ENCODE peak calls at places on chromosomes 16 and 17, in seven cellular contexts. Z is ecto neural progenitor cell; Q is Ammon's horn; T is effector CD4-positive, alpha-beta T cell; E is suprapubic skin; L is HEK293T; H is astrocyte of the hippocampus. N is an unnamed sample.

GRCh38 chr17:67055811-67056745 is 11.7 kb downstream of the CACNG1 start:
- DNase-seq in Z (peak), Q (no peak), T (no peak), E (peak), L (no peak), H (no peak), N (no peak)

GRCh38 chr16:19330801-19331484 is 45.4 kb downstream of the CLEC19A start:
- DNase-seq in Z (no peak), Q (peak), T (no peak), E (no peak), L (no peak), H (peak), N (no peak)

GRCh38 chr17:42775534-42776098 is 2.4 kb downstream of the VPS25 start:
- DNase-seq in Z (no peak), Q (no peak), T (no peak), E (no peak), L (no peak), H (peak), N (no peak)

GRCh38 chr16:88978608-88979346 is 1.8 kb upstream of the CBFA2T3 start:
- DNase-seq in Z (no peak), Q (peak), T (no peak), E (no peak), L (no peak), H (no peak), N (no peak)

GRCh38 chr16:12535535-12536411 is 267.9 kb downstream of the CPPED1 start:
- DNase-seq in Z (peak), Q (no peak), T (no peak), E (no peak), L (no peak), H (peak), N (peak)

GRCh38 chr16:369866-370436 is 387 bp downstream of the MRPL28 start:
- DNase-seq in Z (no peak), Q (no peak), T (no peak), E (no peak), L (peak), H (peak), N (no peak)

GRCh38 chr17:73800893-73801292 is 156.6 kb upstream of the SDK2 start:
- DNase-seq in Z (no peak), Q (no peak), T (no peak), E (no peak), L (no peak), H (no peak), N (no peak)

GRCh38 chr17:61723183-61723582 is 132.2 kb upstream of the NACA2 start:
- DNase-seq in Z (no peak), Q (no peak), T (no peak), E (no peak), L (no peak), H (no peak), N (no peak)

GRCh38 chr17:15157051-15157450 is 108.1 kb downstream of the PMP22 start:
- DNase-seq in Z (no peak), Q (peak), T (no peak), E (no peak), L (no peak), H (no peak), N (no peak)

GRCh38 chr17:14015286-14015685 is 54.0 kb upstream of the COX10 start:
- DNase-seq in Z (no peak), Q (no peak), T (no peak), E (no peak), L (no peak), H (no peak), N (no peak)

GRCh38 chr17:80889231-80889896 is 102.3 kb upstream of the CHMP6 start:
- DNase-seq in Z (no peak), Q (no peak), T (no peak), E (no peak), L (no peak), H (no peak), N (no peak)

GRCh38 chr16:85172465-85173071 is 60.3 kb upstream of the CIBAR2 start:
- DNase-seq in Z (peak), Q (no peak), T (no peak), E (no peak), L (peak), H (peak), N (peak)

GRCh38 chr17:64264891-64265290 is 1.8 kb upstream of the TEX2 start:
- DNase-seq in Z (no peak), Q (no peak), T (no peak), E (no peak), L (no peak), H (no peak), N (no peak)

GRCh38 chr16:19118938-19119431 is 5.2 kb downstream of the ITPRIPL2 start:
- DNase-seq in Z (no peak), Q (peak), T (no peak), E (no peak), L (no peak), H (peak), N (no peak)

GRCh38 chr17:77375917-77376651 is 235.3 kb downstream of the SEC14L1 start:
- DNase-seq in Z (no peak), Q (no peak), T (peak), E (no peak), L (no peak), H (peak), N (no peak)

GRCh38 chr16:82331397-82331796 is 161.4 kb upstream of the MPHOSPH6 start:
- DNase-seq in Z (no peak), Q (no peak), T (no peak), E (no peak), L (no peak), H (no peak), N (no peak)

GRCh38 chr16:75385507-75386152 is 47.7 kb downstream of the CFDP1 start:
- DNase-seq in Z (no peak), Q (peak), T (no peak), E (no peak), L (peak), H (peak), N (no peak)

GRCh38 chr17:10844667-10845387 is 6.9 kb upstream of the PIRT start:
- DNase-seq in Z (peak), Q (peak), T (peak), E (peak), L (peak), H (peak), N (peak)

N was measured in WTC11.